ENCODE peak calls at places on chromosome 3, in six cellular contexts. U is endothelial cell, S is neural progenitor cell, E is AG09309, G is upper lobe of left lung, W is psoas muscle. C is an unnamed sample.

GRCh38 chr3:152365766-152366593 is 97.3 kb downstream of the MBNL1 start:
- DNase-seq in U (no peak), S (no peak), E (no peak), G (no peak), W (no peak), C (no peak)

GRCh38 chr3:133998691-133999241 is 31.0 kb downstream of the SLCO2A1 start:
- DNase-seq in U (no peak), S (no peak), E (no peak), G (no peak), W (no peak), C (no peak)

GRCh38 chr3:151816091-151816604 is 2.2 kb downstream of the AADAC start:
- DNase-seq in U (no peak), S (peak), E (no peak), G (peak), W (no peak), C (no peak)

GRCh38 chr3:123432832-123433523 is 15.9 kb downstream of the ADCY5 start:
- DNase-seq in U (no peak), S (no peak), E (no peak), G (no peak), W (no peak), C (no peak)

GRCh38 chr3:17091895-17092294 is 207.1 kb downstream of the PLCL2 start:
- DNase-seq in U (no peak), S (no peak), E (no peak), G (no peak), W (no peak), C (no peak)

GRCh38 chr3:193132923-193133463 is 108.0 kb upstream of the PLAAT1 start:
- DNase-seq in U (no peak), S (peak), E (no peak), G (no peak), W (no peak), C (no peak)

GRCh38 chr3:72938471-72939265 is 50.8 kb downstream of the GXYLT2 start:
- DNase-seq in U (peak), S (peak), E (peak), G (peak), W (peak), C (peak)

GRCh38 chr3:69776289-69776688 is 37.0 kb downstream of the MITF start:
- DNase-seq in U (no peak), S (no peak), E (no peak), G (no peak), W (no peak), C (no peak)

GRCh38 chr3:67048067-67048715 is 50.1 kb downstream of the KBTBD8 start:
- DNase-seq in U (no peak), S (no peak), E (no peak), G (no peak), W (no peak), C (no peak)

GRCh38 chr3:71065764-71066013 is 517.8 kb downstream of the FOXP1 start:
- DNase-seq in U (no peak), S (no peak), E (no peak), G (no peak), W (no peak), C (no peak)

GRCh38 chr3:142115927-142116668 is 33.2 kb downstream of the TFDP2 start:
- DNase-seq in U (no peak), S (no peak), E (no peak), G (no peak), W (no peak), C (no peak)

GRCh38 chr3:9422712-9423424 is 25.5 kb downstream of the SETD5 start:
- DNase-seq in U (peak), S (peak), E (peak), G (peak), W (peak), C (peak)

GRCh38 chr3:8885806-8886205 is 77.5 kb downstream of the RAD18 start:
- DNase-seq in U (no peak), S (no peak), E (no peak), G (no peak), W (no peak), C (no peak)

GRCh38 chr3:4981688-4982494 is 2.7 kb downstream of the BHLHE40 start:
- DNase-seq in U (peak), S (no peak), E (no peak), G (peak), W (no peak), C (no peak)

GRCh38 chr3:51391566-51392300 is 648 bp downstream of the RBM15B start:
- DNase-seq in U (peak), S (peak), E (no peak), G (peak), W (peak), C (peak)

GRCh38 chr3:170809021-170809974 is 60.7 kb downstream of the RPL22L1 start:
- DNase-seq in U (peak), S (peak), E (no peak), G (no peak), W (no peak), C (peak)

GRCh38 chr3:153260681-153261080 is 98.7 kb downstream of the RAP2B start:
- DNase-seq in U (no peak), S (no peak), E (no peak), G (no peak), W (no peak), C (no peak)

GRCh38 chr3:37041546-37042195 is 48.4 kb downstream of the MLH1 start:
- DNase-seq in U (no peak), S (no peak), E (no peak), G (no peak), W (no peak), C (no peak)

GRCh38 chr3:186525369-186526255 is 18.6 kb downstream of the CRYGS start:
- DNase-seq in U (no peak), S (no peak), E (no peak), G (no peak), W (no peak), C (no peak)

GRCh38 chr3:113753376-113753985 is 6.6 kb downstream of the ATP6V1A start:
- DNase-seq in U (no peak), S (peak), E (no peak), G (no peak), W (no peak), C (no peak)

GRCh38 chr3:52554026-52554755 is 17.8 kb downstream of the UQCC5 start:
- DNase-seq in U (no peak), S (no peak), E (no peak), G (no peak), W (no peak), C (no peak)

GRCh38 chr3:128911911-128912310 is 32.5 kb downstream of the ACAD9 start:
- DNase-seq in U (no peak), S (no peak), E (no peak), G (no peak), W (no peak), C (no peak)

GRCh38 chr3:48682786-48683185 is 2.9 kb downstream of the NCKIPSD start:
- DNase-seq in U (no peak), S (no peak), E (no peak), G (no peak), W (no peak), C (no peak)

GRCh38 chr3:39254806-39255449 is 24.9 kb downstream of the CX3CR1 start:
- DNase-seq in U (no peak), S (no peak), E (peak), G (no peak), W (no peak), C (no peak)

GRCh38 chr3:61227799-61228198 is 23.5 kb downstream of the FHIT start:
- DNase-seq in U (no peak), S (no peak), E (no peak), G (no peak), W (no peak), C (no peak)

GRCh38 chr3:47280519-47280918 is 2.1 kb downstream of the KIF9 start:
- DNase-seq in U (no peak), S (no peak), E (no peak), G (no peak), W (no peak), C (no peak)

GRCh38 chr3:118785415-118785814 is 249.2 kb downstream of the IGSF11 start:
- DNase-seq in U (no peak), S (no peak), E (no peak), G (no peak), W (no peak), C (no peak)

GRCh38 chr3:16467368-16467767 is 46.1 kb downstream of the RFTN1 start:
- DNase-seq in U (no peak), S (no peak), E (no peak), G (no peak), W (no peak), C (no peak)

GRCh38 chr3:51686056-51686455 is 15.0 kb downstream of the TEX264 start:
- DNase-seq in U (no peak), S (no peak), E (no peak), G (no peak), W (no peak), C (no peak)

GRCh38 chr3:62035664-62036063 is 337.7 kb downstream of the FEZF2 start:
- DNase-seq in U (no peak), S (no peak), E (no peak), G (no peak), W (no peak), C (no peak)

GRCh38 chr3:156317457-156317856 is 197.1 kb downstream of the KCNAB1 start:
- DNase-seq in U (no peak), S (no peak), E (no peak), G (no peak), W (no peak), C (no peak)
- TF ChIP-seq CTCF in U (no peak), S (no peak), E (no peak), G (no peak), W (no peak), C (peak)

DNA sequence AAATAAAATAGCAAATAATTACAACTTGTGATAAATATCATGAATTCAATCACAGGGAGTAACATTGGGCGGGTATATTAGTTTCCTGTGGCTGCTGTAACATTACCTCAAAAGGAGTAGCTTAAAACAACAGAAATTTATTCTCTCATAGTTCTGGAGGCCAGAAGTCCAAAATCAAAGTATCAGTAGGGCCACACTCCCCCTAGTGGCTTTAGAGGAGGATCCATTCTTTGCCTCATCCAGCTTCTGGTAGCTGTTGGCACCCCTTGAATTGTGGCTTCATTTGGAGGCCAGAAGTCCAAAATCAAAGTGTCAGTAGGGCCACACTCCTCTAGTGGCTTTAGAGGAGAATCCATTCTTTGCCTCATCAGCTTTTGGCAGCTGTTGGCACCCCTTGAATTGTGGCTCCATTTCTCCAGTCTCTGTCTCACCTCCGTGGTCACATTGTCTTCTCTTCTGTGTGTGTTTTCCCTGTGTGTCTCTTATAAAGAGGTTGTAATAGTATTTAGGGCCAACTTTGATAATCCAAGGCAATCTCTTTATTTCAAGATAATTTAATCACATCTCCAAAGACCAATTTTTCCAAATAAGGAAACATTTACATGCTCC is 3.1 kb upstream of the CFAP20DC start:
- DNase-seq in U (no peak), S (peak), E (no peak), G (no peak), W (no peak), C (peak)
- TF ChIP-seq CTCF in U (peak), S (peak), E (peak), G (peak), W (peak), C (peak)

GRCh38 chr3:101074518-101074917 is 81.3 kb upstream of the ABI3BP start:
- DNase-seq in U (no peak), S (no peak), E (no peak), G (no peak), W (no peak), C (no peak)

GRCh38 chr3:101072299-101072698 is 79.1 kb upstream of the ABI3BP start:
- DNase-seq in U (no peak), S (no peak), E (no peak), G (no peak), W (no peak), C (no peak)

GRCh38 chr3:101081990-101082389 is 88.8 kb upstream of the ABI3BP start:
- DNase-seq in U (no peak), S (no peak), E (no peak), G (no peak), W (no peak), C (no peak)

GRCh38 chr3:101081446-101081845 is 88.2 kb upstream of the ABI3BP start:
- DNase-seq in U (no peak), S (no peak), E (no peak), G (no peak), W (no peak), C (no peak)

GRCh38 chr3:101077361-101078011 is 84.3 kb upstream of the ABI3BP start:
- DNase-seq in U (no peak), S (no peak), E (no peak), G (no peak), W (no peak), C (no peak)
- TF ChIP-seq CTCF in U (no peak), S (no peak), E (no peak), G (no peak), W (no peak), C (no peak)

GRCh38 chr3:107753494-107753893 is 230.7 kb downstream of the BBX start:
- DNase-seq in U (peak), S (peak), E (no peak), G (no peak), W (no peak), C (peak)

GRCh38 chr3:107753988-107754387 is 231.2 kb downstream of the BBX start:
- DNase-seq in U (no peak), S (no peak), E (no peak), G (no peak), W (no peak), C (no peak)

GRCh38 chr3:107756649-107757048 is 233.9 kb downstream of the BBX start:
- DNase-seq in U (no peak), S (no peak), E (no peak), G (no peak), W (no peak), C (no peak)

GRCh38 chr3:107757140-107757539 is 234.4 kb downstream of the BBX start:
- DNase-seq in U (no peak), S (no peak), E (no peak), G (no peak), W (no peak), C (no peak)

DNA sequence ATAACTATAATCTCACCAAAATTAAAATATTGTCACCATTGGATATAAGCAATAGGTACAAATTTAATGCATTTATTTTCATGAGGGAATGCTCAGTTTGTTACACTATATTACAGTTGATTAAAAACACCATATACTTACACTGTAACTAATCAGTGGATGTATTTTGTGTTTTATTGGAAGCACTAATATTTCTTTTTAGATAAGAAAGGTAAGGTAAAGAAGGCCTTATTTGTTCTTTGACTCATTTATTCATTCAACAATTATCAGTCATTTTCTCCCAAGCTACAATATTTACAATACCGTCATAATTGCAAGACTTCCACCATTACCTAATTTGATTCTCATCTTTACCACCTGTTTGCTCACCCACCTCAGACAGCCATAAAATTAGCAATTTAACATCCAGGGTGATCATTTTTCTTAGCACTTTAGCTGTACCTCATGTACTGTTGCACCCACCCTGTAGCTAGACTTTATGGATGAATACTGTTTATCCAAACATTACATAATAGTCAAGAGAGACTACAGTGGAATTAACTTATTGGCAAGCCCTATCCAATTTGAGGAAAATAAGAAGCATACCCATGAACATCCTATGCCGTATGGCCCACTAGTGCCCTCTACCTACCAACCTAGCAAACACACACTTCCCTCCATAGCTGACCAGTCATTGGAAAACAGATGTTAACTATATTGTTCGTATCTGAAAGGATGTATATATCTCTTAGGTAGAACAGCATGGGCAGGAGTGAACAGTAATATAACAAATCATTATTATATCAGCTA is 229.6 kb downstream of the BBX start:
- DNase-seq in U (peak), S (peak), E (no peak), G (no peak), W (no peak), C (peak)
- TF ChIP-seq CTCF in U (peak), S (peak), E (peak), G (no peak), W (peak), C (peak)